ENCODE peak calls at places on chromosomes 13 and 19, in four cellular contexts. S, C, F and H are unnamed samples.

GRCh38 chr13:40770609-40770933 is 419 bp downstream of the MRPS31 start:
- DNase-seq in S (no peak), C (no peak), F (no peak), H (no peak)

GRCh38 chr13:35600137-35600536 is 123.6 kb upstream of the MAB21L1 start:
- DNase-seq in S (peak; percentile 44), C (no peak), F (no peak), H (no peak)

GRCh38 chr13:36530050-36530789 is 97.9 kb downstream of the CCNA1 start:
- DNase-seq in S (no peak), C (no peak), F (no peak), H (no peak)

GRCh38 chr19:55028757-55029156 is 9.3 kb downstream of the GP6 start:
- DNase-seq in S (no peak), C (no peak), F (no peak), H (no peak)

GRCh38 chr19:18558595-18558994 is 925 bp downstream of the KXD1 start:
- DNase-seq in S (no peak), C (no peak), F (no peak), H (no peak)

GRCh38 chr13:84553252-84553651 is 671.0 kb upstream of the SLITRK1 start:
- DNase-seq in S (no peak), C (no peak), F (no peak), H (no peak)

GRCh38 chr19:34215006-34215665 is 39.2 kb upstream of the GARRE1 start:
- DNase-seq in S (no peak), C (no peak), F (no peak), H (no peak)

GRCh38 chr13:40340368-40341085 is 325.9 kb downstream of the FOXO1 start:
- DNase-seq in S (no peak), C (no peak), F (no peak), H (no peak)

GRCh38 chr13:98143601-98144500 is 957 bp downstream of the FARP1 start:
- DNase-seq in S (peak; percentile 23), C (peak; percentile 46), F (peak; percentile 27), H (no peak)

GRCh38 chr19:55305491-55305890 is 19.6 kb downstream of the TMEM150B start:
- DNase-seq in S (no peak), C (peak; percentile 68), F (peak; percentile 46), H (peak; percentile 30)

GRCh38 chr13:57630661-57631606 is 610 bp upstream of the PCDH17 start:
- DNase-seq in S (peak; percentile 17), C (peak; percentile 23), F (peak; percentile 14), H (no peak)

GRCh38 chr13:70339738-70340137 is 231.5 kb upstream of the KLHL1 start:
- DNase-seq in S (no peak), C (peak; percentile 32), F (no peak), H (no peak)

GRCh38 chr13:99717959-99718674 is 216.8 kb downstream of the TM9SF2 start:
- DNase-seq in S (no peak), C (no peak), F (no peak), H (no peak)

GRCh38 chr13:101767096-101767495 is 314.6 kb downstream of the ITGBL1 start:
- DNase-seq in S (no peak), C (no peak), F (no peak), H (no peak)

GRCh38 chr19:35264281-35265125 is 4.3 kb upstream of the USF2 start:
- DNase-seq in S (no peak), C (no peak), F (no peak), H (peak; percentile 15)

GRCh38 chr19:29128203-29128602 is 84.7 kb downstream of the UQCRFS1 start:
- DNase-seq in S (no peak), C (no peak), F (no peak), H (no peak)

GRCh38 chr19:3210347-3211017 is 14.0 kb upstream of the CELF5 start:
- DNase-seq in S (peak; percentile 17), C (peak; percentile 73), F (no peak), H (peak; percentile 62)

GRCh38 chr13:70995338-70995737 is 871.7 kb downstream of the DACH1 start:
- DNase-seq in S (no peak), C (no peak), F (no peak), H (no peak)

GRCh38 chr13:109881347-109881725 is 95.0 kb upstream of the IRS2 start:
- DNase-seq in S (no peak), C (no peak), F (no peak), H (no peak)

GRCh38 chr13:113946409-113947181 is 27.3 kb downstream of the C13orf46 start:
- DNase-seq in S (no peak), C (no peak), F (no peak), H (no peak)

GRCh38 chr13:19586904-19587634 is 25.7 kb upstream of the TPTE2 start:
- DNase-seq in S (peak; percentile 76), C (no peak), F (no peak), H (peak; percentile 38)

GRCh38 chr19:7870571-7871279 is 3.5 kb downstream of the PRR36 start:
- DNase-seq in S (peak; percentile 26), C (peak; percentile 84), F (no peak), H (no peak)

GRCh38 chr19:39704181-39705044 is at the start of gene LGALS14:
- DNase-seq in S (no peak), C (no peak), F (no peak), H (no peak)

GRCh38 chr19:51026554-51026831 is at the start of gene KLK11:
- DNase-seq in S (no peak), C (no peak), F (no peak), H (no peak)

GRCh38 chr13:101018720-101019119 is 344.1 kb upstream of the TMTC4 start:
- DNase-seq in S (peak; percentile 70), C (no peak), F (no peak), H (no peak)

GRCh38 chr13:101579291-101579802 is 126.9 kb downstream of the ITGBL1 start:
- DNase-seq in S (peak; percentile 23), C (no peak), F (no peak), H (no peak)

GRCh38 chr19:28884786-28885476 is 328.0 kb downstream of the UQCRFS1 start:
- DNase-seq in S (no peak), C (no peak), F (peak; percentile 42), H (no peak)

GRCh38 chr13:114087430-114087829 is 45.0 kb downstream of the RASA3 start:
- DNase-seq in S (no peak), C (no peak), F (peak; percentile 4), H (no peak)

GRCh38 chr19:39196320-39196719 is 444 bp upstream of the NCCRP1 start:
- DNase-seq in S (no peak), C (peak; percentile 27), F (no peak), H (no peak)

GRCh38 chr13:96460571-96460970 is 370.7 kb downstream of the HS6ST3 start:
- DNase-seq in S (no peak), C (no peak), F (peak; percentile 7), H (no peak)

GRCh38 chr19:35776102-35776788 is 881 bp downstream of the ARHGAP33 start:
- DNase-seq in S (no peak), C (no peak), F (no peak), H (no peak)

GRCh38 chr13:112943309-112944125 is 25.5 kb upstream of the MCF2L start:
- DNase-seq in S (no peak), C (peak; percentile 80), F (peak; percentile 45), H (peak; percentile 43)

GRCh38 chr19:30708416-30708815 is 336.2 kb downstream of the ZNF536 start:
- DNase-seq in S (no peak), C (no peak), F (no peak), H (no peak)

GRCh38 chr13:45838171-45838745 is 13.3 kb downstream of the SIAH3 start:
- DNase-seq in S (no peak), C (no peak), F (no peak), H (no peak)

DNA sequence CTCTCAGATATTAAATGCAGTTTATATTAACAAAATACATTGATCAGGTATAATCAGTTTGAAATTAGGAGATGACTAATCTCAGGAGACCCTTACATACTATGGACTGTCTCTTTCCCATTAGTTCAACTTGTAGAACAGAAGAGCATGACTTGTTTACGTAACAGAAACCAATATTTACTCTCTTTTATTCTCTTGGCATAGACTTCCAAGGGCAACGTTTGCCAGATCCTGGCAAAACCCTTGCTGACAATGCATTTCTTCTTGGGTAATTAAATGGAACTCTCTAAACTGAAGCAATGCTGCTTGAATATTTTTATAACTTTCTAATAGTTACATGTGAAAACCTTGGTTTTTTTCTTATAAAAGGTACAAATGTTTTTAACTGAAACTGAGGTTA is 68.3 kb upstream of the MYO16 start:
- DNase-seq in S (no peak), C (no peak), F (no peak), H (no peak)
- TF ChIP-seq CTCF in S (no peak), C (no peak), F (no peak), H (no peak)

GRCh38 chr13:51844862-51845573 is at the start of gene TMEM272:
- DNase-seq in S (no peak), C (peak; percentile 79), F (no peak), H (peak; percentile 37)

GRCh38 chr13:51848674-51849073 is 3.7 kb upstream of the TMEM272 start:
- DNase-seq in S (peak; percentile 47), C (no peak), F (no peak), H (no peak)

GRCh38 chr13:51846756-51847155 is 1.8 kb upstream of the TMEM272 start:
- DNase-seq in S (no peak), C (no peak), F (no peak), H (no peak)

GRCh38 chr13:51845574-51846318 is 769 bp upstream of the TMEM272 start:
- DNase-seq in S (no peak), C (no peak), F (no peak), H (no peak)

GRCh38 chr13:51849145-51850101 is 4.4 kb upstream of the TMEM272 start:
- DNase-seq in S (no peak), C (peak; percentile 60), F (no peak), H (no peak)
- TF ChIP-seq CTCF in S (peak; percentile 82), C (peak; percentile 46), F (no peak), H (no peak)

GRCh38 chr13:23634897-23635296 is 64.7 kb downstream of the TNFRSF19 start:
- DNase-seq in S (no peak), C (no peak), F (no peak), H (no peak)

GRCh38 chr13:23629566-23630272 is 59.5 kb downstream of the TNFRSF19 start:
- DNase-seq in S (no peak), C (no peak), F (no peak), H (no peak)

GRCh38 chr13:23632741-23633140 is 62.5 kb downstream of the TNFRSF19 start:
- DNase-seq in S (no peak), C (no peak), F (no peak), H (no peak)

GRCh38 chr13:23630349-23631093 is 60.3 kb downstream of the TNFRSF19 start:
- DNase-seq in S (no peak), C (no peak), F (no peak), H (no peak)

GRCh38 chr13:23631676-23632622 is 61.7 kb downstream of the TNFRSF19 start:
- DNase-seq in S (no peak), C (no peak), F (no peak), H (no peak)
- TF ChIP-seq CTCF in S (no peak), C (no peak), F (no peak), H (no peak)

GRCh38 chr19:4373601-4374441 is 26.5 kb downstream of the SH3GL1 start:
- DNase-seq in S (peak; percentile 19), C (no peak), F (peak; percentile 56), H (no peak)

GRCh38 chr19:4375620-4376228 is 24.6 kb downstream of the SH3GL1 start:
- DNase-seq in S (peak; percentile 82), C (no peak), F (peak; percentile 36), H (peak; percentile 59)

GRCh38 chr19:4372630-4373367 is 27.5 kb downstream of the SH3GL1 start:
- DNase-seq in S (no peak), C (no peak), F (no peak), H (no peak)

GRCh38 chr19:4375164-4375619 is 25.2 kb downstream of the SH3GL1 start:
- DNase-seq in S (peak; percentile 33), C (no peak), F (peak; percentile 13), H (no peak)

GRCh38 chr19:4374451-4375163 is 25.7 kb downstream of the SH3GL1 start:
- DNase-seq in S (peak; percentile 90), C (no peak), F (peak; percentile 55), H (no peak)
- TF ChIP-seq CTCF in S (peak; percentile 47), C (no peak), F (no peak), H (no peak)